ENCODE peak calls at places on chromosomes 1 and 21, in five cellular contexts. F is right lobe of liver, D is psoas muscle, T is heart left ventricle, Y is thyroid gland. I is an unnamed sample.

GRCh38 chr21:28298251-28298672 is 694.4 kb downstream of the LTN1 start:
- DNase-seq in F (no peak), D (no peak), T (no peak), Y (no peak), I (no peak)

GRCh38 chr1:110457206-110457605 is 6.3 kb downstream of the PROK1 start:
- DNase-seq in F (no peak), D (no peak), T (no peak), Y (no peak), I (no peak)

GRCh38 chr1:225480825-225481434 is 53.1 kb upstream of the LBR start:
- DNase-seq in F (no peak), D (no peak), T (no peak), Y (no peak), I (peak)

GRCh38 chr21:33427051-33427450 is 23.8 kb downstream of the IFNGR2 start:
- DNase-seq in F (no peak), D (no peak), T (no peak), Y (peak), I (no peak)

GRCh38 chr1:94648225-94649007 is 106.9 kb upstream of the F3 start:
- DNase-seq in F (no peak), D (peak), T (peak), Y (no peak), I (peak)

GRCh38 chr1:151924691-151925587 is 15.6 kb upstream of the THEM4 start:
- DNase-seq in F (no peak), D (no peak), T (no peak), Y (no peak), I (no peak)

GRCh38 chr1:184051138-184051484 is 419 bp upstream of the TSEN15 start:
- DNase-seq in F (no peak), D (no peak), T (no peak), Y (peak), I (peak)

GRCh38 chr1:185966487-185966886 is 232.3 kb downstream of the HMCN1 start:
- DNase-seq in F (no peak), D (no peak), T (no peak), Y (no peak), I (no peak)

GRCh38 chr1:26538480-26539412 is 9.2 kb downstream of the RPS6KA1 start:
- DNase-seq in F (peak), D (no peak), T (no peak), Y (peak), I (peak)

GRCh38 chr1:81517987-81518386 is 282.7 kb upstream of the ADGRL2 start:
- DNase-seq in F (no peak), D (no peak), T (no peak), Y (no peak), I (no peak)

GRCh38 chr1:229148041-229148671 is 122.8 kb upstream of the RAB4A start:
- DNase-seq in F (peak), D (no peak), T (peak), Y (peak), I (no peak)

GRCh38 chr1:65493792-65494191 is 73.3 kb downstream of the LEPR start:
- DNase-seq in F (no peak), D (no peak), T (no peak), Y (no peak), I (no peak)

GRCh38 chr1:3585940-3586568 is 25.3 kb downstream of the MEGF6 start:
- DNase-seq in F (no peak), D (no peak), T (no peak), Y (no peak), I (no peak)

DNA sequence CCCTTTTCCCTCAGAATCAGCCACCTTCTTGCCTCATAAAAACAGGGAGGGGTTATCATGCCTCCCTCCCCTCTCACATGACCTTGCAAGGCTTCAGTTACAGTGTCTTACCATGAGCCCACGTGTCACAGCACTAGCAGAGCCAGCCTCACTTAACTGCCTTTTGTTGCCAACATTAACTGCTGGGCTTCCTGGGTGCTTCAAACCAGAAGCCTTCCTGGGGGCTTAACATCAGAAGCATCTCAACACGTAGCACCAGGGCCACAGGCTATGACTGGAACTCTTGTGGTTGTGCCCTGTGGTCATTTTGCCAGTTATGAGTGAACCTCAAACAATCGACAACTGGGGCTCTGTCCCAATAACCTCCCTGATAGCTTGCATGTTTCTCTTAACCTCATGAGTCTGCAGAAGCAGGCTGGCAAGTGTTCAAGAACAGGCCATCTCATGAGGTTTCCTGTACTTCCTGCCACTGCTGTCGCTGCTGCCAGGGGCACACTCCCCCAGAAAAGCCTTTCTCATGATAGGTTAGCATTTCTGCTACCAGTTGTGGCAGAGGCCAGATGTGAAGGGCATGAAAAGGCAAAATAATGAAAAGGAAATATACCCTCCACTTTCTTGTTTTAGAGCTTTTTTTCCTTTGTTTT is 132.2 kb downstream of the GLUL start:
- DNase-seq in F (peak), D (peak), T (peak), Y (peak), I (no peak)
- H3K27ac ChIP-seq in F (peak), D (no peak), T (peak), Y (no peak), I (peak)

GRCh38 chr1:33119050-33119449 is 38.1 kb downstream of the AZIN2 start:
- DNase-seq in F (no peak), D (no peak), T (no peak), Y (no peak), I (no peak)

GRCh38 chr1:33121728-33122127 is 40.8 kb downstream of the AZIN2 start:
- DNase-seq in F (no peak), D (no peak), T (no peak), Y (no peak), I (no peak)

GRCh38 chr1:33120436-33121231 is 39.7 kb downstream of the AZIN2 start:
- DNase-seq in F (no peak), D (no peak), T (no peak), Y (no peak), I (peak)

GRCh38 chr1:33118274-33118673 is 37.3 kb downstream of the AZIN2 start:
- DNase-seq in F (no peak), D (no peak), T (no peak), Y (no peak), I (no peak)

DNA sequence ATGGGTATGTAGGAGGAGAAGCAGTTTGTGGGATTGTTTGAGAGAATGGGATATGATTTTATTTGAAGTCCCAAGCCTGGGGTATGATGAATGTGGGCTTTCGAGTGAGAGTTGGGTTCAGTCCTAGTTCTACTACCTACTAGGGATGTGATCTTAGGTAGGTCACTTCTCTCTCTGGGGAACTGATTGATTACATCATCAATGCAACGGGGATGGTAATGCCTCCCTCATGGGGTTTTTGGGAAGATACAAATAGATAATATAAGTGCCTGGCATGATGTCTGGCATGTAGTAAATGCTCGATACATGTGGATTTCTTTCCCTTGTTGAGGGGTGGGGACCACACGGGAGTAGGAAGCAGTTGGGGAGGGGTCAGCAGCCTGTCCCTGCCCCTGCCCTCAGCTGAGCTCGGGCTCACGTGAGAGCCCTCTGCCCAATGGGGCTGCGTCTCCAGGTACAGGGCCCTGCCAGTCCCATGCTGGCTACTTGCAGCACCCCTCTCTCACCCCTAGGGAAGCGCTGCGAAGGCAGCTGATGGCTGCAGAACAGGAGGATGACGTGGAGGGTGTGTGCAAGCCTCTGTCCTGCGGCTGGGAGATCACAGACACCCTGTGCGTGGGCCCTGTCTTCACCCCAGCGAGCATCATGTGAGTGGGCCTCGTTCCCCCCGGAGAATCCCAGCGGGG is 38.7 kb downstream of the AZIN2 start:
- DNase-seq in F (no peak), D (no peak), T (no peak), Y (no peak), I (no peak)
- TF ChIP-seq CTCF in F (no peak), D (no peak), T (no peak), Y (no peak), I (no peak)

GRCh38 chr1:8096105-8097011 is 70.2 kb upstream of the ERRFI1 start:
- DNase-seq in F (no peak), D (no peak), T (no peak), Y (no peak), I (peak)
- H3K27ac ChIP-seq in F (peak), D (peak), T (peak), Y (peak), I (no peak)

GRCh38 chr1:25502957-25503356 is 40.4 kb upstream of the LDLRAP1 start:
- DNase-seq in F (no peak), D (no peak), T (no peak), Y (no peak), I (no peak)

GRCh38 chr1:25504706-25505560 is 38.5 kb upstream of the LDLRAP1 start:
- DNase-seq in F (no peak), D (no peak), T (no peak), Y (peak), I (no peak)

GRCh38 chr1:25500694-25501093 is 42.7 kb upstream of the LDLRAP1 start:
- DNase-seq in F (no peak), D (no peak), T (no peak), Y (no peak), I (no peak)

GRCh38 chr1:25503551-25504426 is 39.6 kb upstream of the LDLRAP1 start:
- DNase-seq in F (peak), D (peak), T (peak), Y (peak), I (peak)

DNA sequence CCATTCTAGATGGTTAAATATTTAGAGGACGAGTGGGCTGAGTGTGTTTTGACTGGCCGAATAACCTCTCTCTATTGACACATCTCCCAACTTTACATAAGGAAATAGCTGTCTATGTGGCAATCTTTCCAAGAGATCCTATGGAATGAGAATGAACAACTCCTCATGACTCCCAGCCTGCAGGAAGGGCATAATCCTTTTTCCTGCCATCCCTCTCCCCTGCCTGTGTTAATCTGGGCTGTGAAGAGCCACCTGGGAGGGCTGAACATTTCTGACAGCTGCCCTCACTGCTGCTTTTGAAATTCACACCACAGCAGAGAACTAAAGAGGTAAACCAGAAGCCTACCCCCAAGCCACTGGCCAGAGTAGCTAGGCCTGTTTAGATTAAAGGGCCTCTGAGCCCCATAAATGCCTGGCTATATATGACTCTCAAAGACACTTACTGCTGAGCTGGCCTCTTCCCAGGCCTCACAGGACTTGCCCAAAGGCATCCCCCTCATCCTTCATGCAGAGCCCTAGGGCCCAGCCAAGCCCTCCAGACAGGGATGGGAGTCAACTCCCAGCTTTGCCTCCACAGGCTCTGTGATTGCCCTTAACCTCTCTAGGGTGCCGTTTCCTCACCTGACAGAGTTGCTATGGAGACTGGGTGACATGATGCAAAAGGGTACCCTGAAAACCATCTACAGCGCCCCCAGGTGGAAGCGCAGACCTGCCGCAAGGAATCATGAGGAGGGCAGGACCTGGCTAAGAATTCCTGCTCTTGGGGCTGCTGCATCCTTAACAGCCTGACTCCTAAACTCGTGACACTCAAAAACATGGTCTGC is 42.0 kb upstream of the LDLRAP1 start:
- DNase-seq in F (no peak), D (no peak), T (no peak), Y (no peak), I (no peak)
- TF ChIP-seq CTCF in F (peak), D (no peak), T (no peak), Y (no peak), I (no peak)

GRCh38 chr1:154348429-154349076 is 23.2 kb downstream of the ATP8B2 start:
- DNase-seq in F (no peak), D (no peak), T (no peak), Y (no peak), I (no peak)

GRCh38 chr1:154344977-154345837 is 19.9 kb downstream of the ATP8B2 start:
- DNase-seq in F (no peak), D (no peak), T (no peak), Y (peak), I (no peak)

GRCh38 chr1:154347961-154348360 is 22.6 kb downstream of the ATP8B2 start:
- DNase-seq in F (no peak), D (no peak), T (no peak), Y (no peak), I (no peak)

GRCh38 chr1:154349121-154349520 is 23.8 kb downstream of the ATP8B2 start:
- DNase-seq in F (no peak), D (no peak), T (no peak), Y (no peak), I (no peak)

DNA sequence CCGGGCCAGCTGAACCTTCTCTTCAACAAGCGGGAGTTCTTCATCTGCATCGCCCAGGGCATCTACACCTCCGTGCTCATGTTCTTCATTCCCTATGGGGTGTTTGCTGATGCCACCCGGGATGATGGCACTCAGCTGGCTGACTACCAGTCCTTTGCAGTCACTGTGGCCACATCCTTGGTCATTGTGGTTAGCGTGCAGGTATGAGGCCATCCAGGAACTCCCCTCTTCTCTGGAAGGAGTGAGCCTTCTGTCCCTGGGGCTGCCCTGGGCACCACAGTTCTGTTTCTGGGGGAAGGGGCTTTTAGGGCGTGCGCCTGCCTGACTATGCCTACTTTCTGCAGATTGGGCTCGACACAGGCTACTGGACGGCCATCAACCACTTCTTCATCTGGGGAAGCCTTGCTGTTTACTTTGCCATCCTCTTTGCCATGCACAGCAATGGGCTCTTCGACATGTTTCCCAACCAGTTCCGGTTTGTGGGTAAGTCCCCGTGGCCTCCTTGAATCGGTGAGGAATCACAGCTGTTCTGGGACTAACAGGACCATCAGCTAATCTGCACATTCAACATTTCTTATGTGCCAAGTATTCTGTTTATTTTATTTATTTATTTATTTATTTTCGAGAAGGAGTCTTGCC is 21.1 kb downstream of the ATP8B2 start:
- DNase-seq in F (no peak), D (no peak), T (no peak), Y (no peak), I (no peak)
- H3K27ac ChIP-seq in F (no peak), D (no peak), T (no peak), Y (no peak), I (peak)

DNA sequence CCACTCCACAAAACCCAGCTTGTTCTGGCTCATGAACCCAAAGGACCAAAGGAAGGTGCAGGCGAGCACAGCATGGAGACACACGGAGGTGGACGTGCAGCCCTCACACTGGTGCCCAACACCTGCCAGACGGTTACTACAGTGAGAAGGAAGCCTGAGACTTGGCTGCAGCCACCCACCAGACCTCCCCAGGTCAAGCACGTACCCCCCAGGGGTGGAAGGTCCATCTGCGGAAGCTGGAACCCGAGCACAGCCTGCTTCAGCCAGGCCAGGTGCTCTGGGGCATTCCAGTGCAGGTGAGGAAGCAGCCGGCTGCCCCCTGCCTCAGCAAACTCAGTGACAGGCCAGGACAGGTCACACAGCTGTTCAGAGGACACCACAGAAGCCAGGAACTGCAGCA is 16.0 kb upstream of the LSS start:
- DNase-seq in F (no peak), D (no peak), T (no peak), Y (no peak), I (no peak)
- TF ChIP-seq CTCF in F (no peak), D (no peak), T (no peak), Y (no peak), I (no peak)

GRCh38 chr21:37225440-37225839 is 41.7 kb downstream of the VPS26C start:
- DNase-seq in F (no peak), D (no peak), T (no peak), Y (no peak), I (no peak)
- H3K27ac ChIP-seq in F (no peak), D (no peak), T (no peak), Y (no peak), I (no peak)

DNA sequence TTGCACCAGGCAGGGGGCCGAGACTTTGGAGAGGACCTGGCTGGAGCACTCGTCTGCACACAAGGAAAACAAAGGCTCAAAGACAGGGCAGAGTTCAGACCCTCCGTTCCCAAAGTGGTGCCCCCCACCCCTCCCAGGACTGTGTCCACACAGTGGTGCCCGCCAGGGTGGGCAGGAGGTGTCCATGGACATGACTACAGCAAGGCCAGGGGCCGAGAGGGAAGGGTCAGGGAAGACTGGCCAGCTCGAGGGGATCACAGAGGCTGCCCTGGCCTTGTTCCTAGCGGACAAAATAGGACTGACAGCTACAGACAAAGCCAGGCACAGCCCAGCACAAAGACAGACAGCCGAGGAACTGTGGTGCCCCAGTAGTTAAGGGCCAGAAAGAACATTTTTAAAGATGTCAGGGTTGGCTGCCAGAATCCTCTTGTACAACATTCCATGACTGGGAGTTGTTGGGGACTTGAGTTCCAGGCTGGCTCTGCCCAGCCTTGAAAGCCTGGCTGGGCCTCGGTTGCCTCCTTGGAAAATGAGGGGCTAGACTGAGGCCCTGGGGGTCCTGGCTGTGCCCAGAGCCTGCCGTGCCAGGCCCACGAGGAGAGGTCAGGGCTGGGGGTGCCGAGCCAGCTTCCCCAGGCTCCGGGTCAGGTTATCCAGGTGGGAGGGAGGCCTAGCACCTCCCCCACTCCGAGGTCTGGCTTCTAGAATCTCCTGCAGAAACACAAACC is 63.7 kb downstream of the SLX9 start:
- DNase-seq in F (peak), D (peak), T (no peak), Y (no peak), I (no peak)
- TF ChIP-seq CTCF in F (no peak), D (no peak), T (no peak), Y (no peak), I (no peak)

GRCh38 chr1:167103236-167103894 is 9.5 kb downstream of the STYXL2 start:
- DNase-seq in F (no peak), D (no peak), T (no peak), Y (no peak), I (no peak)
- H3K27ac ChIP-seq in F (no peak), D (peak), T (no peak), Y (no peak), I (no peak)

GRCh38 chr1:205585835-205586785 is 45.7 kb downstream of the ELK4 start:
- DNase-seq in F (no peak), D (peak), T (no peak), Y (no peak), I (no peak)

GRCh38 chr1:205585169-205585834 is 46.5 kb downstream of the ELK4 start:
- DNase-seq in F (no peak), D (no peak), T (no peak), Y (no peak), I (no peak)

GRCh38 chr1:205583461-205584130 is 48.2 kb downstream of the ELK4 start:
- DNase-seq in F (no peak), D (peak), T (no peak), Y (no peak), I (no peak)

GRCh38 chr1:205582471-205583291 is 49.1 kb downstream of the ELK4 start:
- DNase-seq in F (no peak), D (no peak), T (peak), Y (peak), I (no peak)

GRCh38 chr1:205584732-205585131 is 47.1 kb downstream of the ELK4 start:
- DNase-seq in F (no peak), D (peak), T (no peak), Y (no peak), I (no peak)
- TF ChIP-seq CTCF in F (peak), D (peak), T (no peak), Y (no peak), I (peak)